ENCODE peak calls at places on chromosomes 16 and 17, in ten cellular contexts. F, T, I, N, G, P, H, L, M and B are unnamed samples.

GRCh38 chr16:69903851-69904250 is 47.3 kb upstream of the CLEC18A start:
- DNase-seq in F (no peak), T (no peak), I (no peak), N (no peak), G (no peak), P (no peak), H (no peak), L (no peak), M (no peak), B (no peak)

GRCh38 chr16:21603920-21604319 is 4.5 kb downstream of the METTL9 start:
- DNase-seq in F (no peak), T (no peak), I (no peak), N (no peak), G (no peak), P (no peak), H (no peak), L (no peak), M (no peak), B (no peak)

GRCh38 chr16:17556276-17557052 is 85.7 kb upstream of the XYLT1 start:
- DNase-seq in F (no peak), T (no peak), I (no peak), N (no peak), G (no peak), P (no peak), H (no peak), L (peak; percentile 34), M (no peak), B (no peak)

GRCh38 chr17:64448665-64449512 is at the start of gene MILR1:
- DNase-seq in F (peak; percentile 52), T (no peak), I (peak; percentile 35), N (no peak), G (no peak), P (no peak), H (no peak), L (peak; percentile 65), M (no peak), B (no peak)

GRCh38 chr17:79837888-79838540 is 1.2 kb downstream of the CBX4 start:
- DNase-seq in F (no peak), T (no peak), I (no peak), N (peak; percentile 44), G (peak; percentile 87), P (no peak), H (no peak), L (no peak), M (no peak), B (peak; percentile 31)

GRCh38 chr17:2931426-2931825 is 132.0 kb downstream of the OR1D5 start:
- DNase-seq in F (no peak), T (no peak), I (no peak), N (no peak), G (no peak), P (no peak), H (no peak), L (no peak), M (no peak), B (no peak)

GRCh38 chr17:36470499-36470898 is 16.0 kb upstream of the ZNHIT3 start:
- DNase-seq in F (no peak), T (no peak), I (no peak), N (no peak), G (no peak), P (no peak), H (no peak), L (no peak), M (no peak), B (no peak)

GRCh38 chr17:49976163-49976827 is 7.3 kb downstream of the DLX4 start:
- DNase-seq in F (no peak), T (no peak), I (no peak), N (no peak), G (no peak), P (no peak), H (no peak), L (no peak), M (no peak), B (no peak)

GRCh38 chr16:2196162-2196980 is at the start of gene CASKIN1:
- DNase-seq in F (no peak), T (no peak), I (no peak), N (no peak), G (no peak), P (no peak), H (no peak), L (no peak), M (no peak), B (no peak)

GRCh38 chr17:142102-142661 is 4.8 kb downstream of the SCGB1C2 start:
- DNase-seq in F (peak; percentile 23), T (no peak), I (peak; percentile 86), N (no peak), G (peak; percentile 61), P (peak; percentile 27), H (peak; percentile 3), L (peak; percentile 21), M (peak; percentile 25), B (peak; percentile 39)

GRCh38 chr17:77281904-77282367 is 141.2 kb downstream of the SEC14L1 start:
- DNase-seq in F (no peak), T (no peak), I (no peak), N (no peak), G (no peak), P (peak; percentile 70), H (no peak), L (no peak), M (peak; percentile 65), B (no peak)

GRCh38 chr17:72308744-72309395 is 188.1 kb downstream of the SOX9 start:
- DNase-seq in F (no peak), T (no peak), I (no peak), N (no peak), G (no peak), P (no peak), H (no peak), L (no peak), M (no peak), B (no peak)
- H3K4me1 ChIP-seq in F (no peaks in the 10 kb centered on the region), T (no peaks in the 10 kb centered on the region), I (no peaks in the 10 kb centered on the region), N (no peaks in the 10 kb centered on the region), G (no peaks in the 10 kb centered on the region), P (no peaks in the 10 kb centered on the region), H (no peaks in the 10 kb centered on the region), L (no peaks in the 10 kb centered on the region), M (no peaks in the 10 kb centered on the region), B (no peaks in the 10 kb centered on the region)

GRCh38 chr17:10798910-10799309 is 5.0 kb downstream of the TMEM238L start:
- DNase-seq in F (no peak), T (no peak), I (no peak), N (no peak), G (no peak), P (peak; percentile 52), H (no peak), L (no peak), M (no peak), B (no peak)

GRCh38 chr17:10802487-10803284 is 1.2 kb downstream of the TMEM238L start:
- DNase-seq in F (no peak), T (no peak), I (no peak), N (no peak), G (no peak), P (peak; percentile 69), H (no peak), L (no peak), M (peak; percentile 85), B (no peak)

GRCh38 chr17:10799407-10799806 is 4.5 kb downstream of the TMEM238L start:
- DNase-seq in F (no peak), T (no peak), I (no peak), N (no peak), G (no peak), P (no peak), H (peak; percentile 37), L (no peak), M (no peak), B (no peak)

GRCh38 chr17:10797848-10798328 is 6.0 kb downstream of the TMEM238L start:
- DNase-seq in F (no peak), T (no peak), I (peak; percentile 44), N (no peak), G (no peak), P (peak; percentile 73), H (no peak), L (no peak), M (no peak), B (no peak)

DNA sequence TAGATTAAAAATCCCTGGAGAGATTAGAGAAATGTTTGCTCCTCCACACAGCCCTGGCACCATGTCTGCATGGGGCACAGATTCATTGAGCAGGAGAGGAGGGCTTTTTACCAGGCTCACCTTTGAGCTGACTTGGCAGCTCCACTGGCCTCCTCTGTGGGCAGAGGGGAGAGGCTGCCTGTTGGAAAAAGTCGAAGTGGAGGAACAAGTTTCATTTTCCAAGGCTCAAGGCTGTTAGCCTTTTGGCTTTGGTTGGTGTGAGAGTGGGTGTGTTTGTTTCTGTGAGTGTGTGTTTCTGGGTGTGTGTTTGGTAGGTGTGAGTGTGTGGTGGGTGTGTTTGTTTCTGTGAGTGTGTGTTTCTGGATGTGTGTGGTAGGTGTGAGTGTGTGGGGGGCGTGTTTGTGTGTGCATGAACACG is 5.6 kb downstream of the TMEM238L start:
- DNase-seq in F (no peak), T (no peak), I (no peak), N (no peak), G (no peak), P (peak; percentile 63), H (peak; percentile 55), L (no peak), M (peak; percentile 96), B (no peak)
- TF ChIP-seq POLR2A in F (no peak), T (no peak), I (no peak), N (no peak), G (no peak), P (peak; percentile 4), H (no peak), L (no peak), M (no peak), B (no peak)

GRCh38 chr16:85133290-85133599 is 21.0 kb upstream of the CIBAR2 start:
- DNase-seq in F (no peak), T (no peak), I (no peak), N (no peak), G (no peak), P (no peak), H (no peak), L (no peak), M (no peak), B (no peak)

GRCh38 chr16:85136213-85136704 is 24.0 kb upstream of the CIBAR2 start:
- DNase-seq in F (no peak), T (no peak), I (peak; percentile 33), N (peak; percentile 72), G (no peak), P (no peak), H (no peak), L (no peak), M (no peak), B (no peak)

GRCh38 chr16:85134794-85135153 is 22.5 kb upstream of the CIBAR2 start:
- DNase-seq in F (peak; percentile 56), T (no peak), I (no peak), N (peak; percentile 70), G (peak; percentile 82), P (no peak), H (no peak), L (no peak), M (no peak), B (no peak)

GRCh38 chr16:85132456-85133289 is 20.4 kb upstream of the CIBAR2 start:
- DNase-seq in F (no peak), T (no peak), I (no peak), N (no peak), G (no peak), P (no peak), H (no peak), L (no peak), M (no peak), B (no peak)

GRCh38 chr16:85134076-85134793 is 22.0 kb upstream of the CIBAR2 start:
- DNase-seq in F (no peak), T (no peak), I (no peak), N (no peak), G (peak; percentile 86), P (no peak), H (no peak), L (no peak), M (no peak), B (no peak)
- H3K4me1 ChIP-seq in F (peaks cover 18% of the 10 kb centered on the region), T (peaks cover 43% of the 10 kb centered on the region), I (peaks cover 34% of the 10 kb centered on the region), N (peaks cover 37% of the 10 kb centered on the region), G (peaks cover 18% of the 10 kb centered on the region), P (no peaks in the 10 kb centered on the region), H (peaks cover 5% of the 10 kb centered on the region), L (no peaks in the 10 kb centered on the region), M (peaks cover 68% of the 10 kb centered on the region), B (peaks cover 5% of the 10 kb centered on the region)

GRCh38 chr17:1590031-1590746 is 27.6 kb upstream of the PITPNA start:
- DNase-seq in F (peak; percentile 77), T (no peak), I (peak; percentile 30), N (peak; percentile 86), G (no peak), P (peak; percentile 72), H (no peak), L (peak; percentile 86), M (peak; percentile 79), B (no peak)
- TF ChIP-seq POLR2A in F (no peak), T (no peak), I (no peak), N (peak; percentile 12), G (no peak), P (no peak), H (no peak), L (no peak), M (no peak), B (no peak)